ENCODE peak calls at places on chromosomes 12 and 14, in ten cellular contexts. R, Y, W, L, T, O, G, P, C and J are unnamed samples.

GRCh38 chr12:4147051-4147481 is 126.5 kb upstream of the CCND2 start:
- DNase-seq in R (no peak), Y (no peak), W (no peak), L (no peak), T (no peak), O (no peak), G (no peak), P (no peak), C (no peak), J (no peak)

GRCh38 chr12:47731723-47732122 is 6.4 kb upstream of the ENDOU start:
- DNase-seq in R (no peak), Y (no peak), W (no peak), L (no peak), T (no peak), O (no peak), G (no peak), P (no peak), C (no peak), J (no peak)

GRCh38 chr12:123395236-123395635 is 11.3 kb downstream of the KMT5A start:
- DNase-seq in R (no peak), Y (no peak), W (no peak), L (no peak), T (no peak), O (no peak), G (no peak), P (no peak), C (no peak), J (no peak)

GRCh38 chr14:41922014-41922413 is 315.3 kb downstream of the LRFN5 start:
- DNase-seq in R (no peak), Y (no peak), W (no peak), L (no peak), T (no peak), O (no peak), G (peak; percentile 17), P (peak; percentile 2), C (no peak), J (no peak)

GRCh38 chr12:43338848-43339526 is 213.0 kb downstream of the ADAMTS20 start:
- DNase-seq in R (peak; percentile 50), Y (no peak), W (no peak), L (no peak), T (no peak), O (no peak), G (no peak), P (peak; percentile 82), C (peak; percentile 51), J (peak; percentile 20)

GRCh38 chr12:23888396-23889068 is 60.9 kb downstream of the SOX5 start:
- DNase-seq in R (no peak), Y (no peak), W (no peak), L (no peak), T (no peak), O (no peak), G (no peak), P (no peak), C (no peak), J (no peak)

GRCh38 chr14:74521756-74522155 is 28.2 kb downstream of the ISCA2 start:
- DNase-seq in R (no peak), Y (no peak), W (no peak), L (no peak), T (no peak), O (no peak), G (no peak), P (no peak), C (no peak), J (no peak)

GRCh38 chr14:69749956-69750355 is 17.0 kb upstream of the SRSF5 start:
- DNase-seq in R (no peak), Y (no peak), W (no peak), L (no peak), T (no peak), O (no peak), G (no peak), P (no peak), C (no peak), J (no peak)

GRCh38 chr14:22820731-22821130 is 5.5 kb upstream of the SLC7A7 start:
- DNase-seq in R (peak; percentile 75), Y (no peak), W (no peak), L (no peak), T (no peak), O (no peak), G (no peak), P (peak; percentile 11), C (no peak), J (no peak)

GRCh38 chr12:18805516-18806248 is 67.8 kb downstream of the CAPZA3 start:
- DNase-seq in R (no peak), Y (no peak), W (no peak), L (no peak), T (no peak), O (no peak), G (no peak), P (no peak), C (no peak), J (no peak)

GRCh38 chr12:131944601-131945251 is 5.0 kb upstream of the EP400 start:
- DNase-seq in R (no peak), Y (no peak), W (no peak), L (no peak), T (no peak), O (no peak), G (no peak), P (no peak), C (no peak), J (no peak)

GRCh38 chr14:27528328-27528727 is 930.5 kb upstream of the NOVA1 start:
- DNase-seq in R (peak; percentile 30), Y (no peak), W (no peak), L (no peak), T (no peak), O (no peak), G (peak; percentile 90), P (peak; percentile 57), C (peak; percentile 27), J (no peak)

GRCh38 chr12:130743606-130744005 is 27.5 kb upstream of the RIMBP2 start:
- DNase-seq in R (no peak), Y (no peak), W (no peak), L (no peak), T (no peak), O (no peak), G (no peak), P (no peak), C (no peak), J (no peak)

GRCh38 chr12:132908145-132909029 is 21.0 kb upstream of the CHFR start:
- DNase-seq in R (peak; percentile 97), Y (peak; percentile 96), W (peak; percentile 97), L (peak; percentile 92), T (peak; percentile 96), O (peak; percentile 92), G (peak; percentile 98), P (peak; percentile 98), C (peak; percentile 94), J (peak; percentile 71)

GRCh38 chr14:104290058-104290667 is 151.8 kb downstream of the KIF26A start:
- DNase-seq in R (no peak), Y (no peak), W (peak; percentile 13), L (no peak), T (peak; percentile 37), O (no peak), G (no peak), P (no peak), C (no peak), J (no peak)

GRCh38 chr12:124863409-124864325 is at the start of gene SCARB1:
- DNase-seq in R (peak; percentile 38), Y (peak; percentile 65), W (peak; percentile 90), L (peak; percentile 43), T (peak; percentile 92), O (peak; percentile 70), G (peak; percentile 68), P (peak; percentile 65), C (peak; percentile 100), J (no peak)